ENCODE peak calls at places on chromosome 17, in five cellular contexts. I is HepG2, N is K562, P is H1, S is GM12878. G is an unnamed sample.

GRCh38 chr17:77882481-77883212 is 75.9 kb upstream of the TNRC6C start:
- DNase-seq in I (peak; percentile 18), N (no peak), P (no peak), S (peak; percentile 60), G (peak; percentile 31)

GRCh38 chr17:42928714-42929496 is 28.3 kb downstream of the G6PC1 start:
- DNase-seq in I (peak; percentile 92), N (peak; percentile 86), P (no peak), S (peak; percentile 45), G (peak; percentile 93)

GRCh38 chr17:10612957-10613744 is 44.0 kb downstream of the MYH3 start:
- DNase-seq in I (no peak), N (no peak), P (no peak), S (no peak), G (no peak)

GRCh38 chr17:49434821-49435581 is 20.3 kb upstream of the PHB1 start:
- DNase-seq in I (peak; percentile 74), N (peak; percentile 96), P (peak; percentile 38), S (no peak), G (peak; percentile 73)

GRCh38 chr17:27415090-27415795 is 41.0 kb upstream of the KSR1 start:
- DNase-seq in I (no peak), N (no peak), P (no peak), S (no peak), G (no peak)

GRCh38 chr17:27570578-27570914 is 60.4 kb upstream of the LGALS9 start:
- DNase-seq in I (no peak), N (no peak), P (no peak), S (no peak), G (no peak)

GRCh38 chr17:28399808-28400207 is 6.2 kb downstream of the SLC46A1 start:
- DNase-seq in I (no peak), N (no peak), P (no peak), S (no peak), G (no peak)

GRCh38 chr17:51585514-51586104 is 325.3 kb downstream of the UTP18 start:
- DNase-seq in I (peak; percentile 30), N (no peak), P (peak; percentile 9), S (no peak), G (peak; percentile 7)

GRCh38 chr17:17414316-17414937 is 62.4 kb upstream of the MED9 start:
- DNase-seq in I (no peak), N (no peak), P (no peak), S (no peak), G (no peak)

GRCh38 chr17:57170866-57171265 is 85.5 kb upstream of the MSI2 start:
- DNase-seq in I (no peak), N (no peak), P (no peak), S (no peak), G (no peak)

GRCh38 chr17:62703269-62703775 is 75.9 kb downstream of the MRC2 start:
- DNase-seq in I (no peak), N (no peak), P (no peak), S (no peak), G (peak; percentile 70)

GRCh38 chr17:17151962-17152361 is 54.2 kb downstream of the PLD6 start:
- DNase-seq in I (no peak), N (no peak), P (no peak), S (no peak), G (peak; percentile 85)

GRCh38 chr17:77242118-77242800 is 101.5 kb downstream of the SEC14L1 start:
- DNase-seq in I (no peak), N (no peak), P (no peak), S (no peak), G (no peak)

GRCh38 chr17:79777166-79777843 is 643 bp upstream of the CBX2 start:
- DNase-seq in I (peak; percentile 46), N (no peak), P (no peak), S (no peak), G (peak; percentile 73)

GRCh38 chr17:57600092-57600491 is 145.0 kb downstream of the CCDC182 start:
- DNase-seq in I (no peak), N (no peak), P (no peak), S (no peak), G (no peak)

GRCh38 chr17:8384801-8385335 is 1.9 kb upstream of the RPL26 start:
- DNase-seq in I (no peak), N (no peak), P (peak; percentile 58), S (no peak), G (peak; percentile 79)
- TF ChIP-seq KDM1A in I (no peak), N (no peak), P (no peak), S (no peak), G (no peak)

DNA sequence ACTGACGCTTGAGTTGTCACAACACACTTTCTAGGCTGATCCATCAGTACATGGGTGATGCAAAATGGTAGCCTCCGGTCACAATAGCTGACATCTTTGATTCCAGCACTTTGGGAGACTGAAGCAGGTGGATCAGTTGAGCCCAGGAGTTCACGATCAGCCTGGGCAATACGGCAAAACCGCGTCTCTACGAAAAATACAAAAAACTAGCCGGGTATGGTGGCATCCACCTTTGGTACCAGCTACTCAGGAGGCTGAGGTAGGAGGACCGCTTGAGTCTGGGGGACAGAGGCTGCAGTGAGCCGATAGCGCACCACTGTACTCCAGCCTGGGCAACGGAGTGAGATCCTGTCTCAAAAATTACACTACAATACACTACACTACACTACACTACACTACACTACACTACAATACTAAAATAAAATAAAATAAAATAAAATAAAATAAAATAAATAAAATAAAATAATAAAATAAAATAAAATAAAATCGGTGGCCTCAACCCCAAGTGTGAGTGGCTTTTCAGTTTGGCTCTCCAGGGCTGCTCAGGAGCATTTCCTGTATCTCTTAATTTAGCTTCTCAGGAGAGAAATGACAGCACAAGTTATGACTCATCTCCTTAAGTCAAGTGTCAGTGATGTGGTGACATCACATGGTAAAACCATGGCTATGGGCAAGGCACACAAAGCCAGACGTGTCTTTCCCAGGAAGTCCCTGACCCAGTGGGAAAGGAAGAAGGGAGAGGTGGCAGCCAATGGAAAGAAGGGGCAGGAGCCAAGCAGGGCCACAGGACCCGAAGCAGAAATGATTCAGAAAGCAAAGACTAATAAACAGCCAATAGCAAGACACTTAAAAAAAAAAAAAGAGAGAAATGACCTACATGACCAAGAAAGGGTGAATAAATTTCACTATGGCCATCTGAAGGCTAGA is 75.3 kb upstream of the TBC1D3K start:
- DNase-seq in I (no peak), N (no peak), P (no peak), S (peak; percentile 79), G (peak; percentile 90)
- TF ChIP-seq KDM1A in I (no peak), N (no peak), P (no peak), S (no peak), G (no peak)

DNA sequence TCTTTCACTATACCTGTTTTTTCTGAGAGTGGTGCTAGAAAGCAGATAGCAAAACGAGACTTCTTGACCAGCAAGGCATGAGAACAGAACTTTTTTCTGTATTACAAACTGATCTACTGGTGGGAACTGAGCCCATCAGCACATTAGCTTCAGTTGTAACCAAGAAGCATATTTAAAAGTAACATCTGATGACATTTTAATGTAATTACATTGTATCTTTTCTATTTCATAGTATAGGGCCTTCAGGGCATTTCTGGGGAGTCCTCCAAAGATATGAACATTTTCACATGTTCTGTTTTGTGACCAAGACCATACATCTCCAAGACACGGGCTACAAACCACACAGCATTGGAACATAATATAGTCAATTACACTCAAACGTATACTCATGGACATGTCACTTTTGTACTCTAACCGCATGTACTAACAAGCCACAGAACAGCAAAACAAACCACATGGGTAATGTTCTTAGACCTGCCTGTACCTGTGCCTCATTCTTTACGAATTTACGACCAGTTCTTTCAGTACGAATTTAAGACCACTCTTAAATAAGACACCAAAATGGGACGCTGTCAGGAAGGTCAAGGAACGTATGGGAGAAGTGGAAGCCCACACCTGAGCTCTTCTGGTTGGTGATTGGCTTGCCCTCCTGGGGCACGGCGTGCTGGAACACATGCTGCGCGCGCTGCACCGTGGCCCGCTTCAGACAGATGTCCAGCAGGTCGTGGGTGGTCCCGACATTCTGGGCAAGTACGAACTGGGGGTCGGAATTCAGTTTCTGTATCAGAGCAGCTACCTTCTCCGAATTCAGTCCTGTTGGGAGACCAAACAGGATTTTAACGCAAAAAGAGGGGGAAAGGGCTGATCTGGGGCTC is 811 bp downstream of the BLMH start:
- DNase-seq in I (peak; percentile 35), N (peak; percentile 55), P (no peak), S (no peak), G (peak; percentile 74)
- TF ChIP-seq KDM1A in I (no peak), N (no peak), P (no peak), S (no peak), G (no peak)

GRCh38 chr17:71084219-71084618 is 914.9 kb downstream of the KCNJ2 start:
- DNase-seq in I (peak; percentile 26), N (peak; percentile 6), P (no peak), S (no peak), G (peak; percentile 63)

GRCh38 chr17:71080937-71081336 is 911.6 kb downstream of the KCNJ2 start:
- DNase-seq in I (no peak), N (no peak), P (no peak), S (no peak), G (no peak)

GRCh38 chr17:71081666-71082065 is 912.3 kb downstream of the KCNJ2 start:
- DNase-seq in I (no peak), N (no peak), P (no peak), S (no peak), G (no peak)

GRCh38 chr17:71084838-71085237 is 915.5 kb downstream of the KCNJ2 start:
- DNase-seq in I (no peak), N (no peak), P (no peak), S (no peak), G (no peak)

DNA sequence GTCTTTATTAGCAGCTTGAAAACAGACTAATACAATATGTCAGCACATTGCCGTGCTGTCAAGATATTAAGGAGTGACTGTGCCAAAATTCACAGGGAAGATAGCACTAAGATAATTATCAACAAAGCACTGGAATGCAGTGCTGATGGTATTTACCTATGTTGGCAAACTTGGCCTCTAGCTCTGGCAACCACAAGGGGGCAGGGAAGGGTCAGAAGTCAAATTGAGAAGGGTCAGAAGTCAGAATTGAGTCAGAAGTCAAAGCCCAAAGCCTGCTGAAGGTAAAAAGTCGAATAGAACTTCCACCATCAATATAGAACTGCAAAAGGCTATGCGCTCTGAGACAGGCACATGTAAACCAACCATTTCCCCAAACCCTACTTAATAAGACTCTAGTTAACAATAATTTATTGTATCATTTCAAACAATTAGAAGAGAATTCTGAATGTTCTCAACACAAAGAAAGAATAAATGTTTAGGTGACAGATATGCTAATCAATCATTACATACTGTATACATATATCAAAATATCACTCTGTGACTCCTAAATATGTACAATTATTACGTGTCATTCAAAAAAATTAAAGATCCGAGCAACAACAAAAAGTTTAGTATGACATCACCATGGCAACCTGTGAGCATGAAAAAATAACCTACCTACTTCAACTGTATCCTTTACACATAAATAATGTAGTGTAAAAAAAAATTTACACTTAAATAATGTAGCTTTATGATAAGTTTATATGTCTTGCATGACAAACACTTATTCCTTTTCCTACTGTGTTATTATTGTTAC is 916.1 kb downstream of the KCNJ2 start:
- DNase-seq in I (peak; percentile 48), N (peak; percentile 8), P (no peak), S (no peak), G (peak; percentile 22)
- TF ChIP-seq KDM1A in I (no peak), N (no peak), P (no peak), S (no peak), G (no peak)

GRCh38 chr17:45364531-45365390 is 47.9 kb upstream of the MAP3K14 start:
- DNase-seq in I (no peak), N (no peak), P (peak; percentile 89), S (no peak), G (peak; percentile 44)
- TF ChIP-seq KDM1A in I (no peak), N (no peak), P (no peak), S (no peak), G (no peak)

GRCh38 chr17:8482546-8482945 is 46.9 kb downstream of the NDEL1 start:
- DNase-seq in I (no peak), N (no peak), P (no peak), S (no peak), G (no peak)
- TF ChIP-seq KDM1A in I (no peak), N (no peak), P (no peak), S (no peak), G (no peak)